ENCODE peak calls at places on chromosomes 13 and 19, in six cellular contexts. Y is hepatocyte, E is RPMI7951, J is posterior vena cava, N is suprapubic skin, C is GM23338. G is an unnamed sample.

GRCh38 chr13:97468331-97468730 is 34.4 kb downstream of the RAP2A start:
- DNase-seq in Y (no peak), E (peak), J (no peak), N (no peak), C (no peak), G (no peak)

GRCh38 chr13:113905018-113905417 is 41.1 kb upstream of the GAS6 start:
- DNase-seq in Y (no peak), E (no peak), J (peak), N (no peak), C (no peak), G (no peak)

GRCh38 chr13:77196052-77196618 is 130.8 kb downstream of the MYCBP2 start:
- DNase-seq in Y (no peak), E (no peak), J (no peak), N (no peak), C (no peak), G (no peak)

GRCh38 chr19:34432797-34433196 is 4.6 kb downstream of the UBA2 start:
- DNase-seq in Y (no peak), E (no peak), J (no peak), N (no peak), C (peak), G (no peak)

GRCh38 chr19:55014714-55015113 is 23.4 kb downstream of the GP6 start:
- DNase-seq in Y (no peak), E (peak), J (peak), N (no peak), C (no peak), G (no peak)

GRCh38 chr19:16976471-16976870 is 50.1 kb downstream of the CPAMD8 start:
- DNase-seq in Y (no peak), E (no peak), J (peak), N (no peak), C (no peak), G (no peak)

GRCh38 chr13:99126821-99127220 is 73.8 kb upstream of the UBAC2 start:
- DNase-seq in Y (no peak), E (no peak), J (no peak), N (no peak), C (no peak), G (no peak)

GRCh38 chr19:3298853-3299449 is 67.4 kb upstream of the NFIC start:
- DNase-seq in Y (no peak), E (no peak), J (no peak), N (no peak), C (no peak), G (no peak)

GRCh38 chr13:97749174-97749573 is 204.3 kb upstream of the IPO5 start:
- DNase-seq in Y (no peak), E (no peak), J (no peak), N (no peak), C (peak), G (no peak)

GRCh38 chr19:13260883-13261653 is 110.9 kb downstream of the IER2 start:
- DNase-seq in Y (peak), E (peak), J (no peak), N (no peak), C (no peak), G (no peak)

G was measured in chondrocyte.